ENCODE peak calls at places on chromosomes 12 and 14, in ten cellular contexts. O, K, C, B, X, M, G, E, W and J are unnamed samples.
A peak's percentile ranks its signal among the peaks of the same experiment; 100 is the strongest.

GRCh38 chr12:111024205-111024794 is 103.9 kb upstream of the MYL2 start:
- DNase-seq in O (peak; percentile 64), K (no peak), C (peak; percentile 59), B (peak; percentile 4), X (peak; percentile 48), M (no peak), G (peak; percentile 85), E (peak; percentile 19), W (peak; percentile 71), J (no peak)

GRCh38 chr14:58752782-58753181 is 115.0 kb downstream of the DACT1 start:
- DNase-seq in O (peak; percentile 90), K (peak; percentile 81), C (peak; percentile 89), B (no peak), X (peak; percentile 91), M (peak; percentile 93), G (peak; percentile 21), E (peak; percentile 72), W (peak; percentile 85), J (peak; percentile 67)

GRCh38 chr14:34354556-34354955 is 107.5 kb downstream of the SPTSSA start:
- DNase-seq in O (no peak), K (no peak), C (no peak), B (no peak), X (no peak), M (no peak), G (no peak), E (no peak), W (no peak), J (no peak)

GRCh38 chr12:27566626-27567025 is 42.6 kb downstream of the PPFIBP1 start:
- DNase-seq in O (no peak), K (no peak), C (no peak), B (no peak), X (no peak), M (no peak), G (no peak), E (no peak), W (no peak), J (no peak)

GRCh38 chr12:69639400-69640016 is 28.8 kb upstream of the LRRC10 start:
- DNase-seq in O (peak; percentile 67), K (peak; percentile 22), C (peak; percentile 80), B (peak; percentile 67), X (peak; percentile 66), M (no peak), G (peak; percentile 82), E (peak; percentile 19), W (peak; percentile 70), J (peak; percentile 59)

GRCh38 chr14:64704145-64704742 is at the start of gene PLEKHG3:
- DNase-seq in O (peak; percentile 87), K (peak; percentile 58), C (peak; percentile 82), B (peak; percentile 69), X (peak; percentile 90), M (peak; percentile 93), G (peak; percentile 84), E (no peak), W (peak; percentile 93), J (peak; percentile 85)

GRCh38 chr12:107829271-107829670 is 54.8 kb downstream of the ASCL4 start:
- DNase-seq in O (no peak), K (no peak), C (no peak), B (no peak), X (no peak), M (no peak), G (no peak), E (no peak), W (no peak), J (no peak)

GRCh38 chr12:119207161-119207560 is 28.4 kb downstream of the HSPB8 start:
- DNase-seq in O (no peak), K (no peak), C (no peak), B (no peak), X (no peak), M (no peak), G (no peak), E (no peak), W (no peak), J (no peak)

GRCh38 chr12:128557231-128557630 is 266.5 kb downstream of the SLC15A4 start:
- DNase-seq in O (no peak), K (no peak), C (no peak), B (no peak), X (no peak), M (no peak), G (no peak), E (no peak), W (no peak), J (no peak)

GRCh38 chr12:82426081-82426480 is 67.8 kb downstream of the METTL25 start:
- DNase-seq in O (no peak), K (no peak), C (no peak), B (no peak), X (no peak), M (no peak), G (no peak), E (no peak), W (no peak), J (no peak)

GRCh38 chr12:82430541-82431145 is 72.3 kb downstream of the METTL25 start:
- DNase-seq in O (no peak), K (no peak), C (no peak), B (peak; percentile 72), X (no peak), M (no peak), G (no peak), E (no peak), W (no peak), J (no peak)

GRCh38 chr12:82425241-82425640 is 66.9 kb downstream of the METTL25 start:
- DNase-seq in O (no peak), K (no peak), C (no peak), B (peak; percentile 73), X (no peak), M (no peak), G (no peak), E (no peak), W (no peak), J (no peak)

GRCh38 chr12:82426586-82426985 is 68.3 kb downstream of the METTL25 start:
- DNase-seq in O (no peak), K (no peak), C (no peak), B (no peak), X (no peak), M (no peak), G (no peak), E (no peak), W (no peak), J (no peak)
- TF ChIP-seq POLR2A in O (no peak), K (no peak), C (no peak), B (no peak), X (no peak), M (no peak), G (no peak), E (no peak), W (no peak), J (no peak)

GRCh38 chr12:105336411-105336810 is 5.9 kb downstream of the C12orf75 start:
- DNase-seq in O (no peak), K (no peak), C (no peak), B (peak; percentile 26), X (no peak), M (no peak), G (no peak), E (no peak), W (no peak), J (no peak)

GRCh38 chr12:105332925-105333324 is 2.4 kb downstream of the C12orf75 start:
- DNase-seq in O (no peak), K (no peak), C (no peak), B (no peak), X (no peak), M (no peak), G (no peak), E (no peak), W (no peak), J (no peak)

GRCh38 chr12:105335856-105336255 is 5.4 kb downstream of the C12orf75 start:
- DNase-seq in O (no peak), K (no peak), C (no peak), B (no peak), X (no peak), M (no peak), G (no peak), E (no peak), W (no peak), J (no peak)

GRCh38 chr12:105334001-105334400 is 3.5 kb downstream of the C12orf75 start:
- DNase-seq in O (no peak), K (no peak), C (no peak), B (peak; percentile 88), X (no peak), M (no peak), G (no peak), E (no peak), W (no peak), J (no peak)

DNA sequence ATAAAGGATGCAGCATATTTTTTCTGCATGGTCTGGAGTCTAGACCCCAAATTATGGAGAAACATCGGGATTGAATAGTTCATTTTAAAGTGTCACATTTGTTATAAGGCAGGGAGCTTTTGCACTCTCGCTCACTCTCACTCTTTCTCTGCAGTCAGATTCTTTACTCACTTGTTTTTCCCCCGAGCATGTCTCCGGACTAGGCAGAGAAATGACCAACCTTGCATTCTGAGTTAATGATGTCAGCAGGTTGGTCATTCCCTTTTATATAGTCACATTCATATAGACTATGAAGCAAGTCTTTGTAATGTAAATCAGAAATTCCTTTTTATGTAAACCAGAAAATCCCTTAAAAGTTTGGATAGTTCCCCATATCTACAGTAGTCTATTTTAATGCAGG is 4.1 kb downstream of the C12orf75 start:
- DNase-seq in O (no peak), K (no peak), C (no peak), B (peak; percentile 92), X (no peak), M (no peak), G (no peak), E (no peak), W (no peak), J (no peak)
- H3K4me3 ChIP-seq in O (no peak overlapping the region), K (no peak overlapping the region), C (no peak overlapping the region), B (peak overlapping the region; percentile 4), X (no peak overlapping the region), M (no peak overlapping the region), G (peak overlapping the region; percentile 1), E (no peak overlapping the region), W (no peak overlapping the region), J (no peak overlapping the region)

GRCh38 chr12:52025301-52026172 is 18.8 kb downstream of the TAMALIN start:
- DNase-seq in O (peak; percentile 90), K (peak; percentile 83), C (peak; percentile 94), B (peak; percentile 77), X (peak; percentile 90), M (peak; percentile 87), G (peak; percentile 90), E (peak; percentile 89), W (peak; percentile 96), J (peak; percentile 89)
- TF ChIP-seq POLR2A in O (no peak), K (no peak), C (no peak), B (peak; percentile 43), X (no peak), M (no peak), G (no peak), E (no peak), W (no peak), J (peak; percentile 20)

GRCh38 chr14:88209273-88209672 is 113.8 kb downstream of the KCNK10 start:
- DNase-seq in O (no peak), K (no peak), C (no peak), B (no peak), X (no peak), M (peak; percentile 33), G (no peak), E (no peak), W (no peak), J (no peak)
- H3K4me3 ChIP-seq in O (no peak overlapping the region), K (no peak overlapping the region), C (no peak overlapping the region), B (no peak overlapping the region), X (no peak overlapping the region), M (no peak overlapping the region), G (no peak overlapping the region), E (no peak overlapping the region), W (no peak overlapping the region), J (no peak overlapping the region)